ENCODE peak calls at places on chromosomes 7 and 10, in five cellular contexts. G, P, N, Z and V are unnamed samples.

GRCh38 chr7:1883834-1884582 is 213.9 kb downstream of the ELFN1 start:
- DNase-seq in Z (no peak), N (no peak), G (no peak), P (no peak), V (no peak)

GRCh38 chr10:31586708-31587107 is 267.7 kb downstream of the ZEB1 start:
- DNase-seq in N (no peak), Z (no peak), P (no peak), G (no peak), V (no peak)

GRCh38 chr7:37901890-37902524 is 14.6 kb downstream of the SFRP4 start:
- DNase-seq in G (peak; percentile 18), N (peak; percentile 24), Z (no peak), P (no peak), V (no peak)

GRCh38 chr10:119336599-119336998 is 129.2 kb downstream of the GRK5 start:
- DNase-seq in N (no peak), G (no peak), Z (no peak), P (no peak), V (no peak)

GRCh38 chr7:134078991-134079390 is 48.1 kb upstream of the LRGUK start:
- DNase-seq in N (no peak), P (no peak), Z (no peak), G (no peak), V (no peak)

GRCh38 chr7:6507906-6508305 is 43.4 kb downstream of the GRID2IP start:
- DNase-seq in N (no peak), P (no peak), G (no peak), Z (no peak), V (no peak)

GRCh38 chr7:127304087-127304486 is 51.3 kb upstream of the GRM8 start:
- DNase-seq in G (no peak), N (no peak), Z (no peak), P (no peak), V (no peak)

GRCh38 chr7:73596191-73597065 is 18.0 kb upstream of the TBL2 start:
- DNase-seq in Z (no peak), G (no peak), N (no peak), P (no peak), V (no peak)

GRCh38 chr7:41711283-41712064 is 8.6 kb upstream of the INHBA start:
- DNase-seq in Z (no peak), N (no peak), P (peak; percentile 36), G (peak; percentile 36), V (no peak)

GRCh38 chr7:151631968-151632749 is 112.5 kb upstream of the RHEB start:
- DNase-seq in G (peak; percentile 83), Z (peak; percentile 76), N (peak; percentile 78), P (peak; percentile 89), V (no peak)

GRCh38 chr10:110069502-110069982 is 61.8 kb downstream of the ADD3 start:
- DNase-seq in G (peak; percentile 35), Z (no peak), N (peak; percentile 46), P (no peak), V (peak; percentile 94)

GRCh38 chr10:30378607-30379006 is 29.5 kb upstream of the MTPAP start:
- DNase-seq in G (peak; percentile 87), N (no peak), Z (no peak), P (no peak), V (no peak)

GRCh38 chr7:79272066-79272669 is 181.3 kb downstream of the MAGI2 start:
- DNase-seq in P (no peak), Z (peak; percentile 30), N (peak; percentile 59), G (peak; percentile 66), V (no peak)

GRCh38 chr7:1464694-1465093 is 5.4 kb upstream of the MICALL2 start:
- DNase-seq in P (no peak), Z (no peak), N (no peak), G (no peak), V (no peak)

GRCh38 chr7:16070806-16071205 is 350.5 kb downstream of the CRPPA start:
- DNase-seq in G (no peak), P (no peak), Z (no peak), N (no peak), V (no peak)

GRCh38 chr7:114554781-114555537 is 140.3 kb downstream of the FOXP2 start:
- DNase-seq in P (no peak), N (peak; percentile 34), G (peak; percentile 42), Z (no peak), V (no peak)

GRCh38 chr10:89171996-89172395 is 35.1 kb downstream of the CH25H start:
- DNase-seq in P (no peak), Z (peak; percentile 68), G (no peak), N (no peak), V (no peak)

GRCh38 chr7:41315764-41316163 is 387.1 kb downstream of the INHBA start:
- DNase-seq in P (no peak), Z (no peak), N (no peak), G (no peak), V (no peak)

GRCh38 chr10:62992145-62992721 is 140.9 kb upstream of the NRBF2 start:
- DNase-seq in Z (no peak), P (no peak), N (peak; percentile 65), G (no peak), V (no peak)

GRCh38 chr7:142231716-142232115 is 26.1 kb downstream of the PRSS58 start:
- DNase-seq in G (peak; percentile 12), P (no peak), N (no peak), Z (no peak), V (no peak)

GRCh38 chr7:28755255-28755654 is 202.9 kb downstream of the TRIL start:
- DNase-seq in Z (peak; percentile 65), N (peak; percentile 65), G (peak; percentile 32), P (no peak), V (no peak)

GRCh38 chr10:26448706-26449435 is 10.7 kb downstream of the APBB1IP start:
- DNase-seq in N (no peak), Z (no peak), P (no peak), G (no peak), V (no peak)

GRCh38 chr7:47640215-47640739 is 58.4 kb upstream of the TNS3 start:
- DNase-seq in P (no peak), G (no peak), N (no peak), Z (no peak), V (no peak)

GRCh38 chr7:128168667-128169210 is 72.3 kb upstream of the LEP start:
- DNase-seq in N (peak; percentile 17), G (peak; percentile 38), Z (no peak), P (no peak), V (no peak)

GRCh38 chr7:80686576-80686975 is 48.1 kb downstream of the CD36 start:
- DNase-seq in P (no peak), Z (peak; percentile 56), G (no peak), N (no peak), V (no peak)

GRCh38 chr7:120949393-120949799 is 1.2 kb upstream of the ING3 start:
- DNase-seq in N (no peak), Z (no peak), G (peak; percentile 5), P (no peak), V (no peak)

GRCh38 chr10:16811765-16812164 is 5.5 kb downstream of the RSU1 start:
- DNase-seq in N (no peak), Z (no peak), P (no peak), G (no peak), V (no peak)

GRCh38 chr7:150620061-150620460 is 12.1 kb downstream of the GIMAP6 start:
- DNase-seq in P (no peak), N (no peak), G (no peak), Z (no peak), V (no peak)

GRCh38 chr10:129956902-129957673 is 7.0 kb downstream of the EBF3 start:
- DNase-seq in G (no peak), P (no peak), Z (no peak), N (no peak), V (no peak)

GRCh38 chr10:129960493-129961273 is 3.4 kb downstream of the EBF3 start:
- DNase-seq in N (no peak), P (no peak), G (no peak), Z (no peak), V (no peak)

GRCh38 chr10:129959544-129960492 is 4.3 kb downstream of the EBF3 start:
- DNase-seq in N (no peak), Z (no peak), P (peak; percentile 15), G (no peak), V (no peak)

GRCh38 chr10:129958118-129958685 is 5.9 kb downstream of the EBF3 start:
- DNase-seq in P (no peak), N (no peak), Z (no peak), G (peak; percentile 61), V (no peak)

DNA sequence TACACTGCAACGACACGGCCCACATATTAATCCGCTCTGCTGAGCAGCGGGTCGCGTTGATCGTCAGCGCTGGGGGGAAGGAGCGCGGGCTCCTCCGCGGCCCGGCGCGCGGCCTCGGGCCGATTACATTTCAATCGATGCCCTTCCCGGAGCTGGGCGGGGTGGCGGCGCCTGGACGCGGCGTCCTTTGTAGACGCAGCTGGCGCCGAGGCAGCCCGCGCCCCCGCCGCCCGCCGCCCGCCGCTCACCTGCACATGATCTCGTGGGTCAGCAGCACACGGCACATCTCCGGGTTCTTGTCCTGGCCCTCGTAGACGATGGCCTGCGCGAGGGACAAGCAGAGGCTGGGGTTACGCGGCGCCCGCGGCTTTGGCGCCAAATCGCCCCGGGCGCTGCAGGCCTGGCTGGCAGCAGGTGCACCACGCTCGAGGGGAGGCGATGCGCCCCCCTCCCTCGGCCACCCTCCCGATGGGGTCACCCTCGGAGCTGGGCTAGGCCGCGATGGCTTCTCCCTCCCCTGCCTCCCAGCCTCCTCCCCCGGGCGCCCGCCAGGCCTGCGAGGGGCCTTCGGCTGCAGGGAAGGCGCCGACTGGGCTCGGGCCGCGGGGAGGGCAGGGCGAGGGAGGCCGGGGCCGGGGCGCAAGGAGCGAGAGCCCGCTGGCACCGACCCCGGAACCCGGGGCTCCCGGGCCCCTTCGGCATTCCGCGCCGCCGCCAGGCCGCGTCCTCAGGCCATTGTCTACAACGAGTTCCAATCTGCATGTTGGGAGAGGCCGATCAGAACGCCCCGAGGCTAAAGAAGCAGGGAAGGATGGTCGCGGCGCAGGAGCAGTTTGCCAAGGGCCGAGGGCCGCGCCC is 5.2 kb downstream of the EBF3 start:
- DNase-seq in G (no peak), Z (no peak), N (no peak), P (peak; percentile 20), V (no peak)
- H3K4me3 ChIP-seq in G (peak overlapping the region; percentile 0), Z (no peak overlapping the region), N (no peak overlapping the region), P (peak overlapping the region; percentile 41), V (no peak overlapping the region)

DNA sequence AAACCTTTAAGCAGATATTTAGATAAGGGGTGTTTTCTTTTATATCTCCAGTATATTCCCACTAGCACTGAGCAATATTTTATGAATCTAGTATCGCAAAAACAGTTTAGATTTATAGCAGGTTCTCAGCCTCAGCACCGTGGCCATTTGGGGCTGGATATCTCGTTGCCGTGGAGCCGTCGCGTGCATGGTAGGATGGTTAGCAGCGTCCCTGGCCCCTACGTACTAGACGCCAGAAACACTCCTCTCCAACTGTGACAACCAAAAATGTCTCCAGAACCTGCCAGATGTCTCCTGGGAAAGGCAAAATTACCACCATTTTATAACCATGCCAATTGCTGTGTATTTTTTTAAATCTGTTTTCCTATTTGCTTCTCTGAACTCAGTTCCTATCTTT is 172.9 kb downstream of the CACNB2 start:
- DNase-seq in G (no peak), Z (no peak), P (no peak), N (no peak), V (no peak)
- TF ChIP-seq CTCF in G (no peak), Z (no peak), P (no peak), N (no peak), V (no peak)

GRCh38 chr10:124535731-124536495 is 74.3 kb downstream of the LHPP start:
- DNase-seq in P (no peak), G (no peak), Z (no peak), N (no peak), V (no peak)
- H3K4me3 ChIP-seq in P (no peak overlapping the region), G (no peak overlapping the region), Z (no peak overlapping the region), N (no peak overlapping the region), V (no peak overlapping the region)

DNA sequence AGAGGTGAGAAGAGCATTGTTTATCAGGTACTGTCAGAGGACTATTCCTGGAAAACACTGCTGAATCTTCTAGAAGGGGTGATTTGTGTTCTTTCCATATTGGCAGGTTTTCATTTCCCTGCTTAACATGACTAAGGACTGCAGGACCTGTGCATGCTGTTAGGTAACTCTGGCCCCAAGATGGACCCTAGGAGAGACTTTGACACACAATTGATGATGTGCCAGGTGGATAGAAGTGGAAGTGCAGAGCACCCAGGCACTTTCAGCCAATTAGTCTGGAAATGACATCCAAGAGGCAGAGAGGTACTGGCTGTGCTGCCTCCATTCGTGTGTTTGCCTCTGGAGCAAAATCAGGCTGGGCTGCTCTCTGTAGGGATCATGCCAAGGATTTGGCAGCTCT is 496.3 kb upstream of the GALNT17 start:
- DNase-seq in P (no peak), G (no peak), N (no peak), Z (no peak), V (no peak)
- TF ChIP-seq CTCF in P (no peak), G (no peak), N (no peak), Z (no peak), V (no peak)